ENCODE peak calls at places on chromosomes 16 and 17, in ten cellular contexts. O is amniotic stem cell, K is GM20000, A is amniotic epithelial cell, U is GM18507, S is GM12865, Y is amygdala, M is NCI-H2081, J is GM04503, X is activated T-helper 1 cell treated with Interleukin-2 at 50 U/mL for 16 hours. C is an unnamed sample.
A peak's percentile ranks its signal among the peaks of the same experiment; 100 is the strongest.

GRCh38 chr17:72977768-72978417 is 114.6 kb downstream of the SLC39A11 start:
- DNase-seq in M (no peak), U (no peak), J (no peak), A (peak; percentile 37), K (no peak), S (peak; percentile 36), X (no peak), Y (no peak), O (no peak), C (no peak)

GRCh38 chr17:78290671-78291070 is 59.2 kb downstream of the TMEM235 start:
- DNase-seq in X (no peak), U (no peak), K (no peak), S (no peak), A (no peak), Y (no peak), J (no peak), O (no peak), M (no peak), C (no peak)

GRCh38 chr16:22264786-22265185 is 32.4 kb upstream of the POLR3E start:
- DNase-seq in X (no peak), M (no peak), O (no peak), U (no peak), A (peak; percentile 18), S (no peak), K (no peak), Y (no peak), J (no peak), C (no peak)

GRCh38 chr17:39929657-39930407 is 2.3 kb downstream of the LRRC3C start:
- DNase-seq in X (no peak), S (no peak), O (peak; percentile 22), M (no peak), J (peak; percentile 77), U (no peak), K (no peak), A (peak; percentile 88), Y (no peak), C (no peak)

GRCh38 chr17:78618264-78619066 is 41.3 kb upstream of the DNAH17 start:
- DNase-seq in M (no peak), K (no peak), Y (no peak), U (no peak), A (no peak), X (no peak), O (no peak), J (no peak), S (no peak), C (no peak)

GRCh38 chr17:45248132-45248936 is 13.6 kb downstream of the SPATA32 start:
- DNase-seq in J (no peak), O (no peak), X (peak; percentile 75), S (peak; percentile 91), K (peak; percentile 91), U (peak; percentile 84), A (peak; percentile 25), M (peak; percentile 70), Y (no peak), C (peak; percentile 80)

GRCh38 chr16:85569615-85570212 is 43.4 kb upstream of the GSE1 start:
- DNase-seq in Y (no peak), U (peak; percentile 73), X (no peak), J (no peak), M (peak; percentile 96), O (no peak), A (peak; percentile 72), K (peak; percentile 92), S (peak; percentile 93), C (peak; percentile 80)

GRCh38 chr16:57091200-57091989 is 988 bp upstream of the CPNE2 start:
- DNase-seq in M (no peak), X (no peak), K (no peak), J (no peak), O (peak; percentile 9), A (peak; percentile 87), Y (no peak), U (no peak), S (no peak), C (no peak)

GRCh38 chr17:7888184-7888920 is at the start of gene CHD3:
- DNase-seq in X (no peak), O (no peak), Y (no peak), A (no peak), U (no peak), J (no peak), M (peak; percentile 49), K (no peak), S (no peak), C (no peak)

GRCh38 chr17:37107406-37108083 is 158.8 kb downstream of the AATF start:
- DNase-seq in S (no peak), M (peak; percentile 47), K (no peak), U (no peak), X (no peak), Y (peak; percentile 63), A (no peak), O (no peak), J (no peak), C (no peak)